ENCODE peak calls at places on chromosomes 4 and X, in six cellular contexts. One of them, this sample, is unnamed.

GRCh38 chrX:24306430-24306829 is 7.4 kb downstream of the SUPT20HL2 start:
- DNase-seq in AG09309: no peak
- DNase-seq in brain microvascular endothelial cell: no peak
- DNase-seq in activated CD8-positive, alpha-beta T cell treated with anti-CD3 and anti-CD28 coated beads for 36 hours: no peak
- DNase-seq in PC-3: no peak
- DNase-seq in fibroblast of the aortic adventitia: no peak
- DNase-seq in this sample: no peak

GRCh38 chr4:124095596-124095995 is 616.9 kb downstream of the ANKRD50 start:
- DNase-seq in activated CD8-positive, alpha-beta T cell treated with anti-CD3 and anti-CD28 coated beads for 36 hours: no peak
- DNase-seq in PC-3: no peak
- DNase-seq in AG09309: no peak
- DNase-seq in brain microvascular endothelial cell: no peak
- DNase-seq in fibroblast of the aortic adventitia: peak
- DNase-seq in this sample: no peak

GRCh38 chr4:31088600-31089230 is 368.5 kb downstream of the PCDH7 start:
- DNase-seq in PC-3: peak
- DNase-seq in activated CD8-positive, alpha-beta T cell treated with anti-CD3 and anti-CD28 coated beads for 36 hours: no peak
- DNase-seq in brain microvascular endothelial cell: peak
- DNase-seq in fibroblast of the aortic adventitia: peak
- DNase-seq in AG09309: no peak
- DNase-seq in this sample: no peak

GRCh38 chr4:140195806-140196205 is 41.8 kb upstream of the MAML3 start:
- DNase-seq in AG09309: no peak
- DNase-seq in fibroblast of the aortic adventitia: no peak
- DNase-seq in brain microvascular endothelial cell: no peak
- DNase-seq in activated CD8-positive, alpha-beta T cell treated with anti-CD3 and anti-CD28 coated beads for 36 hours: no peak
- DNase-seq in PC-3: no peak
- DNase-seq in this sample: no peak

GRCh38 chr4:27148211-27148895 is 287.7 kb downstream of the STIM2 start:
- DNase-seq in fibroblast of the aortic adventitia: no peak
- DNase-seq in activated CD8-positive, alpha-beta T cell treated with anti-CD3 and anti-CD28 coated beads for 36 hours: no peak
- DNase-seq in PC-3: peak
- DNase-seq in brain microvascular endothelial cell: no peak
- DNase-seq in AG09309: no peak
- DNase-seq in this sample: peak

GRCh38 chr4:113539408-113539807 is 222.1 kb downstream of the CAMK2D start:
- DNase-seq in PC-3: peak
- DNase-seq in fibroblast of the aortic adventitia: peak
- DNase-seq in brain microvascular endothelial cell: peak
- DNase-seq in AG09309: no peak
- DNase-seq in activated CD8-positive, alpha-beta T cell treated with anti-CD3 and anti-CD28 coated beads for 36 hours: peak
- DNase-seq in this sample: peak

GRCh38 chr4:142473218-142473959 is 372.7 kb downstream of the INPP4B start:
- DNase-seq in brain microvascular endothelial cell: no peak
- DNase-seq in PC-3: peak
- DNase-seq in AG09309: no peak
- DNase-seq in activated CD8-positive, alpha-beta T cell treated with anti-CD3 and anti-CD28 coated beads for 36 hours: no peak
- DNase-seq in fibroblast of the aortic adventitia: no peak
- DNase-seq in this sample: no peak

GRCh38 chr4:96916731-96917130 is 1076.8 kb downstream of the PDHA2 start:
- DNase-seq in brain microvascular endothelial cell: no peak
- DNase-seq in fibroblast of the aortic adventitia: no peak
- DNase-seq in activated CD8-positive, alpha-beta T cell treated with anti-CD3 and anti-CD28 coated beads for 36 hours: no peak
- DNase-seq in PC-3: no peak
- DNase-seq in AG09309: no peak
- DNase-seq in this sample: no peak

GRCh38 chr4:89949782-89950387 is 55.2 kb downstream of the MMRN1 start:
- DNase-seq in brain microvascular endothelial cell: no peak
- DNase-seq in AG09309: no peak
- DNase-seq in PC-3: peak
- DNase-seq in activated CD8-positive, alpha-beta T cell treated with anti-CD3 and anti-CD28 coated beads for 36 hours: no peak
- DNase-seq in fibroblast of the aortic adventitia: no peak
- DNase-seq in this sample: no peak

GRCh38 chrX:153361781-153362397 is 27.9 kb downstream of the ZNF275 start:
- DNase-seq in AG09309: no peak
- DNase-seq in PC-3: no peak
- DNase-seq in activated CD8-positive, alpha-beta T cell treated with anti-CD3 and anti-CD28 coated beads for 36 hours: no peak
- DNase-seq in brain microvascular endothelial cell: no peak
- DNase-seq in fibroblast of the aortic adventitia: no peak
- DNase-seq in this sample: no peak

GRCh38 chrX:40734956-40735317 is 405 bp downstream of the MED14 start:
- DNase-seq in PC-3: no peak
- DNase-seq in fibroblast of the aortic adventitia: no peak
- DNase-seq in AG09309: no peak
- DNase-seq in activated CD8-positive, alpha-beta T cell treated with anti-CD3 and anti-CD28 coated beads for 36 hours: peak
- DNase-seq in brain microvascular endothelial cell: no peak
- DNase-seq in this sample: no peak

GRCh38 chrX:71637848-71638247 is 19.5 kb upstream of the CXCR3 start:
- DNase-seq in fibroblast of the aortic adventitia: peak
- DNase-seq in activated CD8-positive, alpha-beta T cell treated with anti-CD3 and anti-CD28 coated beads for 36 hours: peak
- DNase-seq in brain microvascular endothelial cell: peak
- DNase-seq in PC-3: peak
- DNase-seq in AG09309: peak
- DNase-seq in this sample: peak

GRCh38 chr4:87901426-87901825 is 68.7 kb downstream of the MEPE start:
- DNase-seq in brain microvascular endothelial cell: peak
- DNase-seq in PC-3: no peak
- DNase-seq in activated CD8-positive, alpha-beta T cell treated with anti-CD3 and anti-CD28 coated beads for 36 hours: no peak
- DNase-seq in fibroblast of the aortic adventitia: peak
- DNase-seq in AG09309: no peak
- DNase-seq in this sample: no peak

GRCh38 chr4:140617494-140618060 is 48.8 kb upstream of the UCP1 start:
- DNase-seq in activated CD8-positive, alpha-beta T cell treated with anti-CD3 and anti-CD28 coated beads for 36 hours: no peak
- DNase-seq in fibroblast of the aortic adventitia: peak
- DNase-seq in brain microvascular endothelial cell: no peak
- DNase-seq in AG09309: no peak
- DNase-seq in PC-3: no peak
- DNase-seq in this sample: no peak

GRCh38 chrX:112641449-112641848 is 38.3 kb downstream of the LHFPL1 start:
- DNase-seq in activated CD8-positive, alpha-beta T cell treated with anti-CD3 and anti-CD28 coated beads for 36 hours: no peak
- DNase-seq in brain microvascular endothelial cell: no peak
- DNase-seq in fibroblast of the aortic adventitia: no peak
- DNase-seq in PC-3: no peak
- DNase-seq in AG09309: no peak
- DNase-seq in this sample: no peak

GRCh38 chr4:123244233-123244632 is 152.4 kb upstream of the SPRY1 start:
- DNase-seq in AG09309: no peak
- DNase-seq in PC-3: no peak
- DNase-seq in brain microvascular endothelial cell: peak
- DNase-seq in activated CD8-positive, alpha-beta T cell treated with anti-CD3 and anti-CD28 coated beads for 36 hours: peak
- DNase-seq in fibroblast of the aortic adventitia: no peak
- DNase-seq in this sample: no peak

GRCh38 chr4:105894570-105895323 is 524 bp upstream of the NPNT start:
- DNase-seq in PC-3: peak
- DNase-seq in brain microvascular endothelial cell: no peak
- DNase-seq in fibroblast of the aortic adventitia: peak
- DNase-seq in AG09309: no peak
- DNase-seq in activated CD8-positive, alpha-beta T cell treated with anti-CD3 and anti-CD28 coated beads for 36 hours: no peak
- DNase-seq in this sample: no peak

GRCh38 chr4:69120869-69121268 is 24.6 kb downstream of the UGT2B7 start:
- DNase-seq in AG09309: no peak
- DNase-seq in PC-3: peak
- DNase-seq in activated CD8-positive, alpha-beta T cell treated with anti-CD3 and anti-CD28 coated beads for 36 hours: no peak
- DNase-seq in brain microvascular endothelial cell: no peak
- DNase-seq in fibroblast of the aortic adventitia: no peak
- DNase-seq in this sample: no peak

GRCh38 chrX:100687128-100687527 is 43.1 kb downstream of the SRPX2 start:
- DNase-seq in AG09309: no peak
- DNase-seq in fibroblast of the aortic adventitia: no peak
- DNase-seq in PC-3: no peak
- DNase-seq in activated CD8-positive, alpha-beta T cell treated with anti-CD3 and anti-CD28 coated beads for 36 hours: peak
- DNase-seq in brain microvascular endothelial cell: no peak
- DNase-seq in this sample: no peak

GRCh38 chr4:172514011-172514410 is 654.6 kb upstream of the GALNT7 start:
- DNase-seq in PC-3: peak
- DNase-seq in fibroblast of the aortic adventitia: no peak
- DNase-seq in AG09309: no peak
- DNase-seq in brain microvascular endothelial cell: no peak
- DNase-seq in activated CD8-positive, alpha-beta T cell treated with anti-CD3 and anti-CD28 coated beads for 36 hours: no peak
- DNase-seq in this sample: no peak

GRCh38 chr4:6703786-6704185 is 5.9 kb downstream of the MRFAP1L1 start:
- DNase-seq in brain microvascular endothelial cell: no peak
- DNase-seq in activated CD8-positive, alpha-beta T cell treated with anti-CD3 and anti-CD28 coated beads for 36 hours: no peak
- DNase-seq in AG09309: no peak
- DNase-seq in fibroblast of the aortic adventitia: no peak
- DNase-seq in PC-3: no peak
- DNase-seq in this sample: no peak

GRCh38 chr4:111542056-111542455 is 603.2 kb upstream of the FAM241A start:
- DNase-seq in brain microvascular endothelial cell: no peak
- DNase-seq in PC-3: no peak
- DNase-seq in AG09309: no peak
- DNase-seq in activated CD8-positive, alpha-beta T cell treated with anti-CD3 and anti-CD28 coated beads for 36 hours: no peak
- DNase-seq in fibroblast of the aortic adventitia: peak
- DNase-seq in this sample: no peak

GRCh38 chrX:107825698-107826285 is at the start of gene MID2:
- DNase-seq in PC-3: peak
- DNase-seq in fibroblast of the aortic adventitia: peak
- DNase-seq in AG09309: no peak
- DNase-seq in activated CD8-positive, alpha-beta T cell treated with anti-CD3 and anti-CD28 coated beads for 36 hours: peak
- DNase-seq in brain microvascular endothelial cell: no peak
- DNase-seq in this sample: peak

GRCh38 chrX:107827137-107827831 is 1.6 kb downstream of the MID2 start:
- DNase-seq in brain microvascular endothelial cell: no peak
- DNase-seq in AG09309: no peak
- DNase-seq in fibroblast of the aortic adventitia: peak
- DNase-seq in activated CD8-positive, alpha-beta T cell treated with anti-CD3 and anti-CD28 coated beads for 36 hours: no peak
- DNase-seq in PC-3: no peak
- DNase-seq in this sample: no peak

GRCh38 chrX:107823456-107823855 is 2.2 kb upstream of the MID2 start:
- DNase-seq in fibroblast of the aortic adventitia: peak
- DNase-seq in AG09309: peak
- DNase-seq in PC-3: peak
- DNase-seq in activated CD8-positive, alpha-beta T cell treated with anti-CD3 and anti-CD28 coated beads for 36 hours: no peak
- DNase-seq in brain microvascular endothelial cell: peak
- DNase-seq in this sample: peak

GRCh38 chrX:107827852-107828251 is 2.2 kb downstream of the MID2 start:
- DNase-seq in activated CD8-positive, alpha-beta T cell treated with anti-CD3 and anti-CD28 coated beads for 36 hours: peak
- DNase-seq in AG09309: no peak
- DNase-seq in brain microvascular endothelial cell: no peak
- DNase-seq in fibroblast of the aortic adventitia: no peak
- DNase-seq in PC-3: no peak
- DNase-seq in this sample: no peak

GRCh38 chrX:107826286-107827136 is 845 bp downstream of the MID2 start:
- DNase-seq in AG09309: no peak
- DNase-seq in brain microvascular endothelial cell: peak
- DNase-seq in fibroblast of the aortic adventitia: peak
- DNase-seq in PC-3: peak
- DNase-seq in activated CD8-positive, alpha-beta T cell treated with anti-CD3 and anti-CD28 coated beads for 36 hours: peak
- DNase-seq in this sample: peak
- TF ChIP-seq CTCF in AG09309: no peak
- TF ChIP-seq CTCF in brain microvascular endothelial cell: no peak
- TF ChIP-seq CTCF in fibroblast of the aortic adventitia: no peak
- TF ChIP-seq CTCF in PC-3: no peak
- TF ChIP-seq CTCF in activated CD8-positive, alpha-beta T cell treated with anti-CD3 and anti-CD28 coated beads for 36 hours: no peak
- TF ChIP-seq CTCF in this sample: no peak

GRCh38 chr4:57581200-57581599 is 471.0 kb upstream of the IGFBP7 start:
- DNase-seq in activated CD8-positive, alpha-beta T cell treated with anti-CD3 and anti-CD28 coated beads for 36 hours: no peak
- DNase-seq in fibroblast of the aortic adventitia: no peak
- DNase-seq in brain microvascular endothelial cell: no peak
- DNase-seq in PC-3: no peak
- DNase-seq in AG09309: no peak
- DNase-seq in this sample: no peak

GRCh38 chr4:57580710-57581109 is 470.5 kb upstream of the IGFBP7 start:
- DNase-seq in fibroblast of the aortic adventitia: no peak
- DNase-seq in brain microvascular endothelial cell: no peak
- DNase-seq in PC-3: no peak
- DNase-seq in AG09309: no peak
- DNase-seq in activated CD8-positive, alpha-beta T cell treated with anti-CD3 and anti-CD28 coated beads for 36 hours: no peak
- DNase-seq in this sample: no peak

GRCh38 chr4:57575465-57575864 is 465.3 kb upstream of the IGFBP7 start:
- DNase-seq in brain microvascular endothelial cell: no peak
- DNase-seq in PC-3: no peak
- DNase-seq in fibroblast of the aortic adventitia: no peak
- DNase-seq in AG09309: no peak
- DNase-seq in activated CD8-positive, alpha-beta T cell treated with anti-CD3 and anti-CD28 coated beads for 36 hours: no peak
- DNase-seq in this sample: no peak
- TF ChIP-seq CTCF in brain microvascular endothelial cell: no peak
- TF ChIP-seq CTCF in PC-3: no peak
- TF ChIP-seq CTCF in fibroblast of the aortic adventitia: no peak
- TF ChIP-seq CTCF in AG09309: no peak
- TF ChIP-seq CTCF in activated CD8-positive, alpha-beta T cell treated with anti-CD3 and anti-CD28 coated beads for 36 hours: no peak
- TF ChIP-seq CTCF in this sample: no peak

GRCh38 chr4:38086515-38087226 is 126.5 kb downstream of the PTTG2 start:
- DNase-seq in fibroblast of the aortic adventitia: no peak
- DNase-seq in AG09309: no peak
- DNase-seq in PC-3: no peak
- DNase-seq in brain microvascular endothelial cell: no peak
- DNase-seq in activated CD8-positive, alpha-beta T cell treated with anti-CD3 and anti-CD28 coated beads for 36 hours: no peak
- DNase-seq in this sample: no peak

GRCh38 chr4:38084984-38085383 is 124.8 kb downstream of the PTTG2 start:
- DNase-seq in fibroblast of the aortic adventitia: peak
- DNase-seq in activated CD8-positive, alpha-beta T cell treated with anti-CD3 and anti-CD28 coated beads for 36 hours: no peak
- DNase-seq in PC-3: no peak
- DNase-seq in brain microvascular endothelial cell: no peak
- DNase-seq in AG09309: no peak
- DNase-seq in this sample: no peak

GRCh38 chr4:38088321-38088720 is 128.1 kb downstream of the PTTG2 start:
- DNase-seq in fibroblast of the aortic adventitia: no peak
- DNase-seq in PC-3: no peak
- DNase-seq in brain microvascular endothelial cell: no peak
- DNase-seq in AG09309: no peak
- DNase-seq in activated CD8-positive, alpha-beta T cell treated with anti-CD3 and anti-CD28 coated beads for 36 hours: no peak
- DNase-seq in this sample: no peak

GRCh38 chr4:38082424-38083374 is 122.5 kb downstream of the PTTG2 start:
- DNase-seq in PC-3: peak
- DNase-seq in brain microvascular endothelial cell: peak
- DNase-seq in fibroblast of the aortic adventitia: peak
- DNase-seq in AG09309: no peak
- DNase-seq in activated CD8-positive, alpha-beta T cell treated with anti-CD3 and anti-CD28 coated beads for 36 hours: no peak
- DNase-seq in this sample: peak

GRCh38 chr4:38085394-38086150 is 125.4 kb downstream of the PTTG2 start:
- DNase-seq in activated CD8-positive, alpha-beta T cell treated with anti-CD3 and anti-CD28 coated beads for 36 hours: no peak
- DNase-seq in brain microvascular endothelial cell: no peak
- DNase-seq in PC-3: no peak
- DNase-seq in AG09309: no peak
- DNase-seq in fibroblast of the aortic adventitia: peak
- DNase-seq in this sample: no peak
- TF ChIP-seq CTCF in activated CD8-positive, alpha-beta T cell treated with anti-CD3 and anti-CD28 coated beads for 36 hours: no peak
- TF ChIP-seq CTCF in brain microvascular endothelial cell: no peak
- TF ChIP-seq CTCF in PC-3: no peak
- TF ChIP-seq CTCF in AG09309: no peak
- TF ChIP-seq CTCF in fibroblast of the aortic adventitia: no peak
- TF ChIP-seq CTCF in this sample: no peak

GRCh38 chrX:65985211-65985610 is 54.7 kb downstream of the VSIG4 start:
- DNase-seq in activated CD8-positive, alpha-beta T cell treated with anti-CD3 and anti-CD28 coated beads for 36 hours: no peak
- DNase-seq in brain microvascular endothelial cell: no peak
- DNase-seq in PC-3: no peak
- DNase-seq in fibroblast of the aortic adventitia: no peak
- DNase-seq in AG09309: no peak
- DNase-seq in this sample: no peak

GRCh38 chrX:65987856-65988255 is 52.0 kb downstream of the VSIG4 start:
- DNase-seq in brain microvascular endothelial cell: no peak
- DNase-seq in activated CD8-positive, alpha-beta T cell treated with anti-CD3 and anti-CD28 coated beads for 36 hours: no peak
- DNase-seq in PC-3: no peak
- DNase-seq in AG09309: no peak
- DNase-seq in fibroblast of the aortic adventitia: no peak
- DNase-seq in this sample: no peak

GRCh38 chrX:65990702-65991101 is 49.2 kb downstream of the VSIG4 start:
- DNase-seq in brain microvascular endothelial cell: no peak
- DNase-seq in activated CD8-positive, alpha-beta T cell treated with anti-CD3 and anti-CD28 coated beads for 36 hours: no peak
- DNase-seq in AG09309: no peak
- DNase-seq in PC-3: no peak
- DNase-seq in fibroblast of the aortic adventitia: no peak
- DNase-seq in this sample: no peak

GRCh38 chrX:65985922-65986588 is 53.8 kb downstream of the VSIG4 start:
- DNase-seq in activated CD8-positive, alpha-beta T cell treated with anti-CD3 and anti-CD28 coated beads for 36 hours: peak
- DNase-seq in PC-3: peak
- DNase-seq in fibroblast of the aortic adventitia: peak
- DNase-seq in brain microvascular endothelial cell: peak
- DNase-seq in AG09309: no peak
- DNase-seq in this sample: peak
- TF ChIP-seq CTCF in activated CD8-positive, alpha-beta T cell treated with anti-CD3 and anti-CD28 coated beads for 36 hours: peak
- TF ChIP-seq CTCF in PC-3: peak
- TF ChIP-seq CTCF in fibroblast of the aortic adventitia: peak
- TF ChIP-seq CTCF in brain microvascular endothelial cell: peak
- TF ChIP-seq CTCF in AG09309: peak
- TF ChIP-seq CTCF in this sample: peak